ENCODE peak calls at places on chromosomes 6 and 20, in six cellular contexts. Q is heart right ventricle, K is aorta, U is brain microvascular endothelial cell, F is endodermal cell, G is K562. Y is an unnamed sample.

GRCh38 chr6:83069633-83070032 is 2.2 kb downstream of the DOP1A start:
- DNase-seq in Q (no peak), K (no peak), U (no peak), F (no peak), G (no peak), Y (no peak)

GRCh38 chr6:56540950-56541600 is 101.6 kb downstream of the DST start:
- DNase-seq in Q (no peak), K (no peak), U (no peak), F (no peak), G (peak), Y (no peak)

GRCh38 chr6:167403427-167403826 is 78.5 kb downstream of the TTLL2 start:
- DNase-seq in Q (no peak), K (no peak), U (no peak), F (no peak), G (no peak), Y (no peak)

GRCh38 chr6:116118608-116119007 is 7.3 kb downstream of the COL10A1 start:
- DNase-seq in Q (no peak), K (no peak), U (peak), F (no peak), G (no peak), Y (no peak)

GRCh38 chr6:31114540-31114876 is at the start of gene PSORS1C1:
- DNase-seq in Q (peak), K (peak), U (peak), F (peak), G (no peak), Y (no peak)

GRCh38 chr6:81938014-81938761 is 185.7 kb upstream of the TENT5A start:
- DNase-seq in Q (no peak), K (no peak), U (peak), F (no peak), G (peak), Y (no peak)

GRCh38 chr6:133995296-133995695 is 42.3 kb downstream of the TBPL1 start:
- DNase-seq in Q (no peak), K (no peak), U (no peak), F (no peak), G (no peak), Y (no peak)

GRCh38 chr6:3299221-3299620 is 40.5 kb downstream of the PSMG4 start:
- DNase-seq in Q (no peak), K (no peak), U (no peak), F (peak), G (no peak), Y (no peak)

DNA sequence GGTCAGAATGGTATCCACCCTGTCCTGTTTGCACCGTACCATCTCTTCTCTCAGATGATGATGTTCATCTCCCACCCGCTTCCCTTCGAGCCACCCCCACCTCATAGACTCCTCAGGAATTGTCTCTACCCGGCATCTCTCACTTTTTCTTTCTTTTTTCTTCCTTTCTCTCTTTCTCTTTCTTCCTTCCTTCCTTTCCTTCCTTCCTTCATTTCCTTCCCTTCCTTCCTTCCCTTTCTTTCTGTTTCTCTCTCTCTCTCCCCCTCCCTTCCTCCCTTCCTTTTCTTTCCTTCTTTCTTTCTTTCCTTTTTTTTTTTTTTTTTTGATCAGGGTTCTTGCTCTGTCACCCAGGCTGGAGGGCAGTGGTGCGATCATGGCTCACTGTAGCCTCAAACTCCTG is 27.7 kb upstream of the PNPLA1 start:
- DNase-seq in Q (no peak), K (no peak), U (no peak), F (no peak), G (no peak), Y (no peak)
- H3K27ac ChIP-seq in Q (no peak), K (no peak), U (no peak), F (no peak), G (no peak), Y (no peak)

GRCh38 chr6:10384064-10384317 is 30.9 kb downstream of the TFAP2A start:
- DNase-seq in Q (no peak), K (no peak), U (no peak), F (no peak), G (no peak), Y (no peak)
- H3K4me3 ChIP-seq in Q (no peak), K (no peak), U (no peak), F (no peak), G (no peak), Y (peak)

DNA sequence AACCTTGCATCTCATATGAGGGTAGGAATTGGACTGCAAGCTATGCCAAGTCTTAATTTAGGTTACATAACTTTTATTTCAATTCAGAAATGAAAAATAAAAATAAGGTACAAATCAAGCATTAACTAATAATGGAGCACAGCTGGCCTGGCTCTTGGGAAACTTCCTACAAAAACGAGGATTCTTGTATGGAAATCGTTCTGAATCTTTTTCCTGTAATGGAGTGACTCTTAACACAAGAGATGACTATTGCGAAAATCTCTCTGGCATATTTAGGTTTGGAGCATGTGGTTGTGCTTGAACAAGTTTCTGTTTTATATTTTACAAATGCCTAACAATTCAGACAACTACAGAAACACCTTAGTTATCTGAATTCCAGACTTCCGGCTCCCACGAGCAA is 34.0 kb upstream of the PI16 start:
- DNase-seq in Q (no peak), K (no peak), U (no peak), F (no peak), G (no peak), Y (no peak)
- H3K27ac ChIP-seq in Q (peak), K (no peak), U (no peak), F (no peak), G (no peak), Y (no peak)

GRCh38 chr6:107962723-107963122 is 4.7 kb upstream of the SEC63 start:
- DNase-seq in Q (no peak), K (no peak), U (no peak), F (no peak), G (no peak), Y (no peak)
- H3K4me3 ChIP-seq in Q (no peak), K (no peak), U (no peak), F (no peak), G (no peak), Y (no peak)

GRCh38 chr6:149890629-149891045 is 7.3 kb downstream of the RAET1E start:
- DNase-seq in Q (no peak), K (no peak), U (no peak), F (no peak), G (no peak), Y (no peak)

GRCh38 chr6:149888113-149888512 is 9.8 kb downstream of the RAET1E start:
- DNase-seq in Q (no peak), K (no peak), U (no peak), F (no peak), G (no peak), Y (no peak)

GRCh38 chr6:149889321-149889720 is 8.6 kb downstream of the RAET1E start:
- DNase-seq in Q (no peak), K (no peak), U (no peak), F (no peak), G (no peak), Y (no peak)

GRCh38 chr6:149888659-149889058 is 9.3 kb downstream of the RAET1E start:
- DNase-seq in Q (no peak), K (no peak), U (no peak), F (no peak), G (no peak), Y (no peak)

DNA sequence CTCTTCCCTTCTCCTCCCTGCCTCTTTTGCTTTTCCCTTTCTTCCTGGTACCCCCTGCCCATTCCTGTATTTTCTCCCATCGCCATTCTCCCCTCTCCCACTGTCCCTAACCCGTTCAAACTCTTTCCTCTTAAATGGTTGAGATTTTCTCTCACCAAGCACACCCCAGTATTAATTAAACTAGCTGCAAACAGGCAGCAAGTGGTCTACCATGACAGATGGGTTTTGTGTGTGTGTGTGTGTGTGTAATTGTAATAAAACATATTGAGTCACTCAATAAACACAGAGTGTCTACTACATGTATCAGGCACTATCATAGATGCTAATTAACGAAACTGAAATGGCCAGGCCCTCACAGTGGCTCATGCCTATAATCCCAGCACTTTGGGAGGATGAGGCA is 6.7 kb downstream of the RAET1E start:
- DNase-seq in Q (no peak), K (no peak), U (no peak), F (no peak), G (no peak), Y (no peak)
- H3K27ac ChIP-seq in Q (no peak), K (no peak), U (no peak), F (no peak), G (no peak), Y (no peak)

DNA sequence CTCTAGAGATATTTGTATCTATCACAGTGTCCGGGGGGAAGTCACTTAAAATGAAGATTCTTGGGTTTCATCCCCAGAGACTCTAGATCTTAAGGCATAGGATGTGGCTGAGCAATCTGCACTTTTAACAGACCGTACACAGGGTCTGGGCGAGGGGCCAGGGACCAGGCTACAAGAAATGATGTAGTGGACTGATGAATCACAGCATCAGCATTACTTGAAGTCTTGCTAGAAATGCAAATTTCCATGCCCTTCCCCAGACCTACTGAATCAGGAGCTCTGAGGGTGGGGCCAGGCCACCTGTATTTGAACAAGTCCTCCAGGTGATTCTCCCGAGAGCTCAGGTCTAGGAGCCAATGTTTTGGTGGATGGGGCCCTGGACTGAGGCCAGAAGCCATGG is 168.4 kb downstream of the DOK5 start:
- DNase-seq in Q (peak), K (peak), U (peak), F (no peak), G (no peak), Y (no peak)
- H3K4me3 ChIP-seq in Q (no peak), K (no peak), U (no peak), F (no peak), G (no peak), Y (no peak)